ENCODE peak calls at places on chromosomes 16 and 17, in seven cellular contexts. L, A, I, Y, O, S and R are unnamed samples.

GRCh38 chr17:36892112-36892838 is 45.0 kb upstream of the LHX1 start:
- DNase-seq in O (no peak), L (no peak), Y (no peak), I (no peak), S (no peak), A (no peak), R (no peak)

GRCh38 chr16:74582984-74583383 is 23.9 kb downstream of the GLG1 start:
- DNase-seq in L (no peak), A (no peak), O (no peak), S (no peak), I (no peak), Y (no peak), R (no peak)

GRCh38 chr16:4297480-4297879 is 18.4 kb upstream of the GLIS2 start:
- DNase-seq in Y (no peak), A (no peak), S (no peak), I (no peak), O (no peak), L (no peak), R (no peak)

GRCh38 chr16:70747703-70748631 is 53.0 kb downstream of the VAC14 start:
- DNase-seq in O (no peak), I (no peak), A (no peak), L (no peak), Y (peak; percentile 25), S (no peak), R (no peak)

GRCh38 chr17:79870540-79870939 is 31.3 kb upstream of the CBX4 start:
- DNase-seq in A (no peak), S (no peak), I (no peak), L (no peak), O (no peak), Y (no peak), R (peak; percentile 77)

GRCh38 chr17:63697341-63698286 is 2.3 kb downstream of the LIMD2 start:
- DNase-seq in Y (peak; percentile 47), S (peak; percentile 79), A (no peak), I (no peak), O (peak; percentile 70), L (peak; percentile 42), R (peak; percentile 81)

GRCh38 chr16:80947708-80948615 is 58.7 kb downstream of the CMC2 start:
- DNase-seq in A (no peak), S (no peak), Y (peak; percentile 84), I (no peak), L (no peak), O (no peak), R (no peak)

GRCh38 chr17:37744961-37745800 is at the start of gene HNF1B:
- DNase-seq in O (no peak), I (no peak), Y (no peak), S (no peak), A (no peak), L (no peak), R (no peak)

GRCh38 chr16:17359778-17360177 is 111.0 kb downstream of the XYLT1 start:
- DNase-seq in A (no peak), O (no peak), I (peak; percentile 27), Y (peak; percentile 38), L (no peak), S (peak; percentile 79), R (no peak)

GRCh38 chr17:15341385-15341849 is at the start of gene TEKT3:
- DNase-seq in I (no peak), L (peak; percentile 79), Y (peak; percentile 57), S (no peak), A (peak; percentile 37), O (no peak), R (peak; percentile 97)

GRCh38 chr16:50378417-50378816 is 9.6 kb upstream of the BRD7 start:
- DNase-seq in A (no peak), I (no peak), Y (no peak), O (no peak), L (no peak), S (no peak), R (no peak)

GRCh38 chr16:57284206-57284951 is at the start of gene PLLP:
- DNase-seq in L (no peak), I (no peak), Y (peak; percentile 29), O (peak; percentile 19), A (no peak), S (peak; percentile 73), R (peak; percentile 85)

GRCh38 chr16:22787456-22788189 is 26.3 kb upstream of the HS3ST2 start:
- DNase-seq in A (no peak), I (no peak), L (no peak), O (no peak), Y (no peak), S (no peak), R (no peak)

GRCh38 chr16:66359012-66359411 is 7.5 kb upstream of the CDH5 start:
- DNase-seq in Y (peak; percentile 58), O (no peak), L (no peak), A (no peak), S (no peak), I (no peak), R (no peak)

GRCh38 chr16:19698480-19699465 is 19.3 kb downstream of the KNOP1 start:
- DNase-seq in A (no peak), Y (peak; percentile 42), L (no peak), S (no peak), I (no peak), O (no peak), R (no peak)

GRCh38 chr17:76572201-76572910 is 13.3 kb downstream of the ST6GALNAC2 start:
- DNase-seq in O (no peak), L (no peak), A (no peak), I (no peak), Y (no peak), S (no peak), R (no peak)

GRCh38 chr17:11305524-11305923 is 64.5 kb downstream of the SHISA6 start:
- DNase-seq in Y (no peak), A (no peak), L (no peak), O (no peak), I (no peak), S (no peak), R (no peak)

GRCh38 chr17:51319186-51319585 is 58.8 kb downstream of the UTP18 start:
- DNase-seq in L (no peak), A (no peak), O (no peak), I (no peak), S (no peak), Y (no peak), R (no peak)

GRCh38 chr17:6135996-6136395 is 65.8 kb downstream of the WSCD1 start:
- DNase-seq in S (no peak), I (no peak), A (no peak), L (no peak), O (no peak), Y (no peak), R (no peak)

GRCh38 chr17:27747462-27748359 is 52.6 kb downstream of the NOS2 start:
- DNase-seq in A (no peak), Y (no peak), O (no peak), L (no peak), S (no peak), I (no peak), R (no peak)

GRCh38 chr17:50148226-50149098 is 2.0 kb downstream of the PPP1R9B start:
- DNase-seq in S (peak; percentile 80), O (peak; percentile 55), A (no peak), I (no peak), Y (peak; percentile 37), L (peak; percentile 65), R (peak; percentile 89)